ENCODE peak calls at places on chromosomes 1 and 21, in seven cellular contexts. One of them, this sample, is unnamed.

GRCh38 chr1:36321119-36321951 is 2.1 kb downstream of the EVA1B start:
- DNase-seq in AG10803: peak; percentile 96
- DNase-seq in cardiac fibroblast: peak; percentile 93
- DNase-seq in RWPE1: no peak
- DNase-seq in foreskin fibroblast: peak; percentile 99
- DNase-seq in CD8-positive, alpha-beta T cell: no peak
- DNase-seq in IMR-90: peak; percentile 94
- DNase-seq in this sample: peak; percentile 49

GRCh38 chr21:16046625-16047340 is 317.0 kb downstream of the USP25 start:
- DNase-seq in RWPE1: peak; percentile 16
- DNase-seq in foreskin fibroblast: peak; percentile 70
- DNase-seq in cardiac fibroblast: peak; percentile 62
- DNase-seq in CD8-positive, alpha-beta T cell: no peak
- DNase-seq in AG10803: peak; percentile 4
- DNase-seq in IMR-90: peak; percentile 47
- DNase-seq in this sample: no peak

GRCh38 chr21:25582888-25583287 is 24.4 kb downstream of the MRPL39 start:
- DNase-seq in foreskin fibroblast: no peak
- DNase-seq in cardiac fibroblast: no peak
- DNase-seq in RWPE1: no peak
- DNase-seq in IMR-90: no peak
- DNase-seq in CD8-positive, alpha-beta T cell: no peak
- DNase-seq in AG10803: no peak
- DNase-seq in this sample: no peak

GRCh38 chr1:154994269-154994977 is 1.0 kb downstream of the LENEP start:
- DNase-seq in RWPE1: no peak
- DNase-seq in foreskin fibroblast: no peak
- DNase-seq in CD8-positive, alpha-beta T cell: no peak
- DNase-seq in cardiac fibroblast: no peak
- DNase-seq in IMR-90: no peak
- DNase-seq in AG10803: no peak
- DNase-seq in this sample: no peak

GRCh38 chr1:31422505-31423319 is 9.7 kb downstream of the SERINC2 start:
- DNase-seq in cardiac fibroblast: peak; percentile 94
- DNase-seq in AG10803: peak; percentile 91
- DNase-seq in IMR-90: peak; percentile 90
- DNase-seq in foreskin fibroblast: peak; percentile 93
- DNase-seq in CD8-positive, alpha-beta T cell: peak; percentile 27
- DNase-seq in RWPE1: peak; percentile 94
- DNase-seq in this sample: peak; percentile 84

GRCh38 chr1:40662864-40663263 is 2.6 kb downstream of the RIMS3 start:
- DNase-seq in IMR-90: peak; percentile 5
- DNase-seq in foreskin fibroblast: no peak
- DNase-seq in AG10803: peak; percentile 20
- DNase-seq in RWPE1: peak; percentile 49
- DNase-seq in CD8-positive, alpha-beta T cell: no peak
- DNase-seq in cardiac fibroblast: no peak
- DNase-seq in this sample: no peak

GRCh38 chr1:70353641-70354331 is 736 bp downstream of the ANKRD13C start:
- DNase-seq in AG10803: peak; percentile 78
- DNase-seq in CD8-positive, alpha-beta T cell: no peak
- DNase-seq in IMR-90: peak; percentile 74
- DNase-seq in foreskin fibroblast: peak; percentile 73
- DNase-seq in cardiac fibroblast: peak; percentile 82
- DNase-seq in RWPE1: peak; percentile 49
- DNase-seq in this sample: no peak

GRCh38 chr1:14519976-14520375 is 78.5 kb upstream of the KAZN start:
- DNase-seq in cardiac fibroblast: peak; percentile 10
- DNase-seq in AG10803: peak; percentile 23
- DNase-seq in RWPE1: no peak
- DNase-seq in foreskin fibroblast: peak; percentile 67
- DNase-seq in CD8-positive, alpha-beta T cell: no peak
- DNase-seq in IMR-90: peak; percentile 40
- DNase-seq in this sample: no peak

GRCh38 chr1:183417691-183418491 is at the start of gene NMNAT2:
- DNase-seq in CD8-positive, alpha-beta T cell: no peak
- DNase-seq in IMR-90: peak; percentile 25
- DNase-seq in foreskin fibroblast: peak; percentile 69
- DNase-seq in AG10803: no peak
- DNase-seq in RWPE1: peak; percentile 16
- DNase-seq in cardiac fibroblast: no peak
- DNase-seq in this sample: peak; percentile 32

GRCh38 chr1:162388083-162388594 is 6.6 kb downstream of the C1orf226 start:
- DNase-seq in IMR-90: no peak
- DNase-seq in foreskin fibroblast: no peak
- DNase-seq in AG10803: no peak
- DNase-seq in RWPE1: no peak
- DNase-seq in CD8-positive, alpha-beta T cell: no peak
- DNase-seq in cardiac fibroblast: no peak
- DNase-seq in this sample: no peak

GRCh38 chr1:242004751-242005495 is 6.0 kb upstream of the MAP1LC3C start:
- DNase-seq in AG10803: peak; percentile 57
- DNase-seq in cardiac fibroblast: no peak
- DNase-seq in IMR-90: no peak
- DNase-seq in RWPE1: no peak
- DNase-seq in foreskin fibroblast: no peak
- DNase-seq in CD8-positive, alpha-beta T cell: no peak
- DNase-seq in this sample: no peak

GRCh38 chr1:221939598-221939997 is 197.7 kb upstream of the DUSP10 start:
- DNase-seq in AG10803: no peak
- DNase-seq in cardiac fibroblast: no peak
- DNase-seq in IMR-90: no peak
- DNase-seq in RWPE1: no peak
- DNase-seq in foreskin fibroblast: no peak
- DNase-seq in CD8-positive, alpha-beta T cell: no peak
- DNase-seq in this sample: no peak

GRCh38 chr1:119859647-119860046 is 36.7 kb downstream of the ADAM30 start:
- DNase-seq in AG10803: peak; percentile 59
- DNase-seq in IMR-90: peak; percentile 89
- DNase-seq in foreskin fibroblast: peak; percentile 86
- DNase-seq in cardiac fibroblast: peak; percentile 85
- DNase-seq in CD8-positive, alpha-beta T cell: no peak
- DNase-seq in RWPE1: peak; percentile 67
- DNase-seq in this sample: no peak

GRCh38 chr1:93541045-93541444 is 93.1 kb downstream of the FNBP1L start:
- DNase-seq in RWPE1: no peak
- DNase-seq in cardiac fibroblast: no peak
- DNase-seq in AG10803: peak; percentile 24
- DNase-seq in IMR-90: no peak
- DNase-seq in foreskin fibroblast: no peak
- DNase-seq in CD8-positive, alpha-beta T cell: no peak
- DNase-seq in this sample: no peak

GRCh38 chr1:103254691-103255090 is 146.4 kb upstream of the COL11A1 start:
- DNase-seq in AG10803: no peak
- DNase-seq in CD8-positive, alpha-beta T cell: no peak
- DNase-seq in IMR-90: peak; percentile 19
- DNase-seq in cardiac fibroblast: no peak
- DNase-seq in foreskin fibroblast: peak; percentile 18
- DNase-seq in RWPE1: no peak
- DNase-seq in this sample: no peak

GRCh38 chr21:35390013-35390776 is 341.1 kb upstream of the RUNX1 start:
- DNase-seq in RWPE1: peak; percentile 70
- DNase-seq in CD8-positive, alpha-beta T cell: no peak
- DNase-seq in AG10803: peak; percentile 56
- DNase-seq in cardiac fibroblast: peak; percentile 59
- DNase-seq in foreskin fibroblast: peak; percentile 43
- DNase-seq in IMR-90: peak; percentile 79
- DNase-seq in this sample: no peak

GRCh38 chr1:186878356-186878755 is 49.6 kb downstream of the PLA2G4A start:
- DNase-seq in CD8-positive, alpha-beta T cell: no peak
- DNase-seq in IMR-90: no peak
- DNase-seq in RWPE1: no peak
- DNase-seq in cardiac fibroblast: peak; percentile 53
- DNase-seq in foreskin fibroblast: no peak
- DNase-seq in AG10803: no peak
- DNase-seq in this sample: no peak

GRCh38 chr1:75330633-75331032 is 196.4 kb downstream of the LHX8 start:
- DNase-seq in AG10803: no peak
- DNase-seq in CD8-positive, alpha-beta T cell: no peak
- DNase-seq in cardiac fibroblast: peak; percentile 6
- DNase-seq in foreskin fibroblast: peak; percentile 2
- DNase-seq in IMR-90: no peak
- DNase-seq in RWPE1: peak; percentile 25
- DNase-seq in this sample: no peak

GRCh38 chr1:218347316-218347712 is 2.2 kb downstream of the TGFB2 start:
- DNase-seq in foreskin fibroblast: no peak
- DNase-seq in AG10803: no peak
- DNase-seq in cardiac fibroblast: peak; percentile 60
- DNase-seq in CD8-positive, alpha-beta T cell: no peak
- DNase-seq in RWPE1: peak; percentile 11
- DNase-seq in IMR-90: peak; percentile 30
- DNase-seq in this sample: no peak

GRCh38 chr1:146036990-146037646 is 15.6 kb upstream of the HJV start:
- DNase-seq in AG10803: peak; percentile 90
- DNase-seq in CD8-positive, alpha-beta T cell: peak; percentile 51
- DNase-seq in foreskin fibroblast: peak; percentile 93
- DNase-seq in RWPE1: peak; percentile 59
- DNase-seq in cardiac fibroblast: peak; percentile 95
- DNase-seq in IMR-90: peak; percentile 87
- DNase-seq in this sample: peak; percentile 84

GRCh38 chr1:74193908-74194307 is 4.1 kb downstream of the LRRIQ3 start:
- DNase-seq in RWPE1: peak; percentile 3
- DNase-seq in AG10803: peak; percentile 36
- DNase-seq in foreskin fibroblast: peak; percentile 71
- DNase-seq in cardiac fibroblast: peak; percentile 59
- DNase-seq in CD8-positive, alpha-beta T cell: no peak
- DNase-seq in IMR-90: peak; percentile 79
- DNase-seq in this sample: no peak

GRCh38 chr1:183719976-183720497 is 66.9 kb upstream of the APOBEC4 start:
- DNase-seq in foreskin fibroblast: peak; percentile 20
- DNase-seq in CD8-positive, alpha-beta T cell: no peak
- DNase-seq in cardiac fibroblast: peak; percentile 50
- DNase-seq in RWPE1: no peak
- DNase-seq in AG10803: no peak
- DNase-seq in IMR-90: peak; percentile 34
- DNase-seq in this sample: no peak

GRCh38 chr1:85734961-85735360 is 26.7 kb upstream of the ZNHIT6 start:
- DNase-seq in AG10803: no peak
- DNase-seq in CD8-positive, alpha-beta T cell: no peak
- DNase-seq in RWPE1: no peak
- DNase-seq in foreskin fibroblast: no peak
- DNase-seq in cardiac fibroblast: no peak
- DNase-seq in IMR-90: no peak
- DNase-seq in this sample: no peak

GRCh38 chr21:32140212-32141008 is 138.4 kb downstream of the MIS18A start:
- DNase-seq in RWPE1: no peak
- DNase-seq in cardiac fibroblast: no peak
- DNase-seq in AG10803: peak; percentile 93
- DNase-seq in IMR-90: no peak
- DNase-seq in foreskin fibroblast: no peak
- DNase-seq in CD8-positive, alpha-beta T cell: no peak
- DNase-seq in this sample: no peak

GRCh38 chr21:32141009-32141357 is 137.9 kb downstream of the MIS18A start:
- DNase-seq in foreskin fibroblast: no peak
- DNase-seq in RWPE1: no peak
- DNase-seq in cardiac fibroblast: no peak
- DNase-seq in CD8-positive, alpha-beta T cell: no peak
- DNase-seq in AG10803: peak; percentile 91
- DNase-seq in IMR-90: no peak
- DNase-seq in this sample: no peak

GRCh38 chr21:32147041-32147440 is 131.8 kb downstream of the MIS18A start:
- DNase-seq in foreskin fibroblast: no peak
- DNase-seq in CD8-positive, alpha-beta T cell: no peak
- DNase-seq in AG10803: no peak
- DNase-seq in cardiac fibroblast: no peak
- DNase-seq in RWPE1: no peak
- DNase-seq in IMR-90: no peak
- DNase-seq in this sample: no peak

GRCh38 chr21:32138658-32139057 is 140.2 kb downstream of the MIS18A start:
- DNase-seq in AG10803: no peak
- DNase-seq in cardiac fibroblast: no peak
- DNase-seq in foreskin fibroblast: no peak
- DNase-seq in IMR-90: no peak
- DNase-seq in RWPE1: no peak
- DNase-seq in CD8-positive, alpha-beta T cell: no peak
- DNase-seq in this sample: no peak

DNA sequence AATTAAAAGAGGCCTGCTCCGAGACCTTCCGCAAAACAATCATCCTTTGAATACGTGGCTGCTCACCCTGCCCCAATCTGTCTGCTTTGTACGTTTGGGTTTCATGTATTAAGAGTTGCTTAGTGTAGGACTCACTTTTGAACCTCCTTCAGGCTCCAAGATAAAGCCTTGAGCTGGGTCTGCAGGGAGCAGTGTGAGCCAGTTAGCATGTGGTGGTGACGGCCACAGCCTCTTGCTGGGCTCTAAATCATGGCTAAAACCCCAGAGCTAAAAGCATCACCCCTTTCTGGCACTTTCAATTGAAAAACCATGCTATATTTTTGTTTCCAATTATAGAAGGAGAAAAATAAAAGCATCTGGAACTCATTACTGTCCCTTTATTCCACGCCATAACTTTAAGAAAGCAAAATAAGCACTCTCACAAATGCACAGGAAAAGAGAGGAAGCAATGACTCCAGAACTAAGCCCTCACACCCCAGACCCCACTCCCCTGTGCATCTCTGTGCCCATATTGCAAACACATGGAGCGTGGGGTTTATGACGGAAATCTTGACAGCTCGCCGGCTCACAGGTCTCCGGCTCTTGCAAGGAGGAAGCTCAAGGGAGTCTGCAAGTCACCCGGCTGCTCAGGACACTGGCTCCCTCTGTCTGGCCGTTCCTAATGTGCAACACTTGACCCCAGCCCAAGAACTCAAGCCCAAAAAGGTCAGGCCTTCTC is 135.5 kb downstream of the MIS18A start:
- DNase-seq in RWPE1: no peak
- DNase-seq in IMR-90: peak; percentile 3
- DNase-seq in cardiac fibroblast: no peak
- DNase-seq in foreskin fibroblast: peak; percentile 68
- DNase-seq in AG10803: peak; percentile 88
- DNase-seq in CD8-positive, alpha-beta T cell: no peak
- DNase-seq in this sample: no peak
- TF ChIP-seq CTCF in RWPE1: no peak
- TF ChIP-seq CTCF in IMR-90: no peak
- TF ChIP-seq CTCF in cardiac fibroblast: no peak
- TF ChIP-seq CTCF in foreskin fibroblast: peak; percentile 34
- TF ChIP-seq CTCF in AG10803: peak; percentile 54
- TF ChIP-seq CTCF in CD8-positive, alpha-beta T cell: no peak
- TF ChIP-seq CTCF in this sample: no peak

GRCh38 chr1:108692724-108693655 is 880 bp downstream of the PRPF38B start:
- DNase-seq in IMR-90: peak; percentile 78
- DNase-seq in RWPE1: peak; percentile 53
- DNase-seq in cardiac fibroblast: peak; percentile 79
- DNase-seq in CD8-positive, alpha-beta T cell: peak; percentile 59
- DNase-seq in AG10803: peak; percentile 69
- DNase-seq in foreskin fibroblast: peak; percentile 73
- DNase-seq in this sample: no peak
- TF ChIP-seq CTCF in IMR-90: peak; percentile 37
- TF ChIP-seq CTCF in RWPE1: peak; percentile 12
- TF ChIP-seq CTCF in cardiac fibroblast: peak; percentile 27
- TF ChIP-seq CTCF in CD8-positive, alpha-beta T cell: peak; percentile 53
- TF ChIP-seq CTCF in AG10803: peak; percentile 39
- TF ChIP-seq CTCF in foreskin fibroblast: peak; percentile 20
- TF ChIP-seq CTCF in this sample: peak; percentile 48

GRCh38 chr1:156854634-156855033 is 4.3 kb downstream of the INSRR start:
- DNase-seq in RWPE1: no peak
- DNase-seq in CD8-positive, alpha-beta T cell: no peak
- DNase-seq in IMR-90: no peak
- DNase-seq in cardiac fibroblast: no peak
- DNase-seq in foreskin fibroblast: no peak
- DNase-seq in AG10803: no peak
- DNase-seq in this sample: no peak
- TF ChIP-seq CTCF in RWPE1: no peak
- TF ChIP-seq CTCF in CD8-positive, alpha-beta T cell: no peak
- TF ChIP-seq CTCF in IMR-90: no peak
- TF ChIP-seq CTCF in cardiac fibroblast: peak; percentile 6
- TF ChIP-seq CTCF in foreskin fibroblast: no peak
- TF ChIP-seq CTCF in AG10803: peak; percentile 14
- TF ChIP-seq CTCF in this sample: no peak

GRCh38 chr1:211625040-211625439 is 46.1 kb upstream of the SLC30A1 start:
- DNase-seq in foreskin fibroblast: peak; percentile 62
- DNase-seq in CD8-positive, alpha-beta T cell: no peak
- DNase-seq in RWPE1: peak; percentile 34
- DNase-seq in cardiac fibroblast: peak; percentile 56
- DNase-seq in AG10803: peak; percentile 61
- DNase-seq in IMR-90: peak; percentile 51
- DNase-seq in this sample: no peak
- TF ChIP-seq CTCF in foreskin fibroblast: peak; percentile 25
- TF ChIP-seq CTCF in CD8-positive, alpha-beta T cell: no peak
- TF ChIP-seq CTCF in RWPE1: no peak
- TF ChIP-seq CTCF in cardiac fibroblast: peak; percentile 40
- TF ChIP-seq CTCF in AG10803: peak; percentile 58
- TF ChIP-seq CTCF in IMR-90: peak; percentile 52
- TF ChIP-seq CTCF in this sample: peak; percentile 22